ENCODE peak calls at places on chromosomes 1 and 21, in six cellular contexts. J, C, S, P, F and W are unnamed samples.

GRCh38 chr1:156675715-156676311 is 1.4 kb downstream of the NES start:
- DNase-seq in J (no peak), C (no peak), S (no peak), P (no peak), F (peak), W (no peak)

GRCh38 chr1:8465692-8466091 is 147.8 kb downstream of the SLC45A1 start:
- DNase-seq in J (no peak), C (no peak), S (no peak), P (no peak), F (no peak), W (no peak)

GRCh38 chr1:11692899-11693590 is 1.5 kb downstream of the DRAXIN start:
- DNase-seq in J (no peak), C (peak), S (peak), P (peak), F (peak), W (peak)

GRCh38 chr21:31354604-31355443 is 10.8 kb upstream of the TIAM1 start:
- DNase-seq in J (peak), C (peak), S (peak), P (peak), F (peak), W (peak)

GRCh38 chr1:200708161-200708560 is 30.5 kb upstream of the CAMSAP2 start:
- DNase-seq in J (no peak), C (no peak), S (no peak), P (no peak), F (no peak), W (no peak)

GRCh38 chr1:109466440-109467300 is at the start of gene SYPL2:
- DNase-seq in J (no peak), C (no peak), S (no peak), P (no peak), F (no peak), W (peak)

GRCh38 chr1:228901936-228902681 is 166.8 kb downstream of the RHOU start:
- DNase-seq in J (no peak), C (no peak), S (no peak), P (no peak), F (no peak), W (no peak)

GRCh38 chr1:91685994-91686393 is 185.3 kb downstream of the CDC7 start:
- DNase-seq in J (no peak), C (no peak), S (no peak), P (peak), F (no peak), W (no peak)

DNA sequence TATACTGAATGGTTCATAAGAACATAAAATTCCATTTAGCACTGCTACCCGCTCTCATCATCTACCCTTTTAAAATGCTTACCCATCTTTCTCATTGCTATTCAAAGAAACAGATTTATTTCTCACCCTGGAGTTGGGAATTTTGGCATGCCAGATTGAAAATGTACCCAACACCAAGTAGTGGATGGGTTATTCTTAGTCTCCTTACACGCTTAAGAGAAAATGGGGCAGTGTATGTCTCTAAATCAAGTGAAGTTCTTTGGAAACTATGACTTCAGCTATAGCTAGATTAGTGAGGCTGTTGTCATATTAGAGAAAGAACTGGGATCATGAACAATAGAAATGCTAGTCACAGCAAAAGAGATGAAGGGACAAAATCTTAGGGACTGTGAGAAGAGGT is 27.7 kb upstream of the ESRRG start:
- DNase-seq in J (no peak), C (no peak), S (no peak), P (no peak), F (no peak), W (no peak)
- H3K4me3 ChIP-seq in J (no peak), C (no peak), S (no peak), P (no peak), F (no peak), W (no peak)

DNA sequence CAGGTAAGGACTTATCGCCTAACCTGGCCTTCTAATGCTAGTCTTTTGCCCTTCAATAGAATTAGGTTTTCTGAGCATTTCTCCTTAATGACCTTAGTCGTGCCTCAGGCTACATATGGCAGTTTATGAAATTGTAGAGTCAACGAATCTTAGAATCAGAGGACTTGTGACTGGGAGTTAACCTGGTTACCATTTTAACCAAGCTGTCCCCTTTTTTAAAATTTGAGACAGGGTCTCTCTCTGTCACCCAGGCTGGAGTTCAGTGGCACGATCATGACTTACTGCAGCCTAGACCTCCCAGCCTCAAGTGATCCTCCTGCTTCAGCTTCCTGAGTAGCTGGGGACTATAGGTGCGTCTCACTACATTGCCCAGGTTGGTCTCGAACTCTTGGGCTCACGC is 53.5 kb upstream of the DMRTB1 start:
- DNase-seq in J (no peak), C (no peak), S (no peak), P (no peak), F (no peak), W (no peak)
- TF ChIP-seq CTCF in J (no peak), C (no peak), S (no peak), P (no peak), F (no peak), W (no peak)

DNA sequence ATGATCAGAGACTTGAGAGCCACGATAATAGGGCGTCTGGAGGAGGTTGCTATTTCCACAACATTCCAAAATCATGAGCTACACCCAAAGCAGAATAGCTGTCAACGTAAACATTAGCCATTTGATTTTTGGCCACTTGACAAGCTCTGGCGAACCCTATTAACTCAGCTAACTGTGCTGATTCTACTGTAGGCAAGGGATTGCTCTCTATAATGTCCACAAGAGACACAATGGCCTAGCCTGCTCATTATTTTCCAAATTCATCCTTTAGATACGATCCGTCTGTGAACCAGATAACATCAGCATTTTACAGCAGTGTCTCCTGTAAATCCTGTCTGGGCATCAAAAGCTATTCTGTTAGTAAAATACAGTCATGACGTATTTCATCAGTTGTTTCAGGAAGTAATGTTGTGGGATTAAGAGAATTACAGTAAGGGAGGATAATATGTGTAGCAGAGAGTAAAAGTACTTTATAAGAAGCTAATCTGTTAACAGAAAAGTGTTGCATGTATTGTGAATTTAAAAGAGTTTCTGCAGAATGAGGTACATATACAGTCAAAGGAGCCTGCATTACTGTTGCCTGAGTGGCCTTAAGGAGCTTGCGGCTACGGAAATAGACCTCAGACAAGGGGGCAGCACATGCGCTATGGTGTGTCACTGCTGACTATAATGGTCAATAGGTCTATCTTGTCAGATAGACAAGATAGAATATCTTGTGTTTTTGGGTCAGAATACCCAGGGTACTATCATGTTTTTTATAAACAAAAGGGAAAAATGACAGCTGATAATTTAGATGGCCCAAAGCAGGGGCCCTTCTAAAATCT is 44.9 kb upstream of the TINAGL1 start:
- DNase-seq in J (no peak), C (peak), S (no peak), P (peak), F (peak), W (peak)
- H3K4me3 ChIP-seq in J (no peak), C (no peak), S (no peak), P (no peak), F (no peak), W (no peak)

GRCh38 chr1:25017436-25018109 is 87.5 kb upstream of the RUNX3 start:
- DNase-seq in J (no peak), C (peak), S (no peak), P (no peak), F (peak), W (peak)
- TF ChIP-seq CTCF in J (no peak), C (peak), S (no peak), P (no peak), F (no peak), W (no peak)